ENCODE peak calls at places on chromosomes 12 and 14, in four cellular contexts. One of them, this sample, is unnamed.

GRCh38 chr14:51202914-51203665 is 37.0 kb upstream of the TMX1 start:
- DNase-seq in T-helper 1 cell: no peak
- DNase-seq in Peyer's patch: no peak
- DNase-seq in NT2/D1: no peak
- DNase-seq in this sample: no peak

GRCh38 chr14:104599446-104599845 is 5.1 kb downstream of the TMEM179 start:
- DNase-seq in T-helper 1 cell: no peak
- DNase-seq in Peyer's patch: no peak
- DNase-seq in NT2/D1: no peak
- DNase-seq in this sample: no peak

GRCh38 chr12:87074801-87075200 is 818.6 kb upstream of the MGAT4C start:
- DNase-seq in T-helper 1 cell: no peak
- DNase-seq in Peyer's patch: no peak
- DNase-seq in NT2/D1: no peak
- DNase-seq in this sample: peak; percentile 5

GRCh38 chr12:77855548-77855947 is 24.9 kb downstream of the NAV3 start:
- DNase-seq in T-helper 1 cell: no peak
- DNase-seq in Peyer's patch: no peak
- DNase-seq in NT2/D1: no peak
- DNase-seq in this sample: peak; percentile 2

GRCh38 chr12:28258998-28259397 is 68.7 kb downstream of the CCDC91 start:
- DNase-seq in T-helper 1 cell: no peak
- DNase-seq in Peyer's patch: no peak
- DNase-seq in NT2/D1: no peak
- DNase-seq in this sample: peak; percentile 49

GRCh38 chr12:93972411-93973208 is 175.8 kb upstream of the PLXNC1 start:
- DNase-seq in T-helper 1 cell: no peak
- DNase-seq in Peyer's patch: no peak
- DNase-seq in NT2/D1: no peak
- DNase-seq in this sample: peak; percentile 75

GRCh38 chr12:27866382-27867101 is 86.5 kb upstream of the MANSC4 start:
- DNase-seq in T-helper 1 cell: no peak
- DNase-seq in Peyer's patch: no peak
- DNase-seq in NT2/D1: no peak
- DNase-seq in this sample: peak; percentile 70

GRCh38 chr14:60722836-60723217 is 1.3 kb downstream of the SIX4 start:
- DNase-seq in T-helper 1 cell: no peak
- DNase-seq in Peyer's patch: no peak
- DNase-seq in NT2/D1: no peak
- DNase-seq in this sample: peak; percentile 11

GRCh38 chr14:97709552-97709951 is 912.4 kb downstream of the VRK1 start:
- DNase-seq in T-helper 1 cell: no peak
- DNase-seq in Peyer's patch: peak; percentile 55
- DNase-seq in NT2/D1: no peak
- DNase-seq in this sample: no peak

GRCh38 chr14:94893411-94894160 is 123.7 kb upstream of the GSC start:
- DNase-seq in T-helper 1 cell: no peak
- DNase-seq in Peyer's patch: no peak
- DNase-seq in NT2/D1: no peak
- DNase-seq in this sample: no peak

GRCh38 chr14:21924479-21924878 is 250.9 kb upstream of the OR4E1 start:
- DNase-seq in T-helper 1 cell: peak; percentile 52
- DNase-seq in Peyer's patch: peak; percentile 83
- DNase-seq in NT2/D1: no peak
- DNase-seq in this sample: no peak

GRCh38 chr12:93060666-93061413 is 131.7 kb upstream of the EEA1 start:
- DNase-seq in T-helper 1 cell: no peak
- DNase-seq in Peyer's patch: no peak
- DNase-seq in NT2/D1: no peak
- DNase-seq in this sample: peak; percentile 57

GRCh38 chr12:879641-880040 is 69.9 kb downstream of the RAD52 start:
- DNase-seq in T-helper 1 cell: no peak
- DNase-seq in Peyer's patch: no peak
- DNase-seq in NT2/D1: no peak
- DNase-seq in this sample: peak; percentile 86